ENCODE peak calls at places on chromosomes 4 and X, in four cellular contexts. E is HS-27A, G is anterior cingulate cortex, Q is NB4. I is an unnamed sample.

GRCh38 chr4:145076473-145076855 is 21.5 kb downstream of the ANAPC10 start:
- DNase-seq in G (no peak), Q (no peak), E (no peak), I (no peak)

GRCh38 chrX:40757058-40757457 is 21.7 kb upstream of the MED14 start:
- DNase-seq in E (no peak), G (no peak), Q (no peak), I (no peak)

GRCh38 chrX:34381241-34381640 is 249.1 kb upstream of the FAM47A start:
- DNase-seq in G (no peak), Q (no peak), E (no peak), I (no peak)

GRCh38 chrX:154436597-154437397 is at the start of gene GDI1:
- DNase-seq in G (peak; percentile 11), E (no peak), Q (peak; percentile 65), I (no peak)

GRCh38 chr4:169342159-169342865 is 71.6 kb upstream of the SH3RF1 start:
- DNase-seq in E (no peak), G (no peak), Q (no peak), I (no peak)

GRCh38 chr4:65014078-65014477 is 604.8 kb upstream of the TECRL start:
- DNase-seq in E (no peak), G (no peak), Q (no peak), I (no peak)

GRCh38 chrX:21490341-21490740 is 116.1 kb downstream of the CNKSR2 start:
- DNase-seq in Q (no peak), G (no peak), E (no peak), I (no peak)

GRCh38 chr4:37476256-37476655 is 209.9 kb downstream of the RELL1 start:
- DNase-seq in E (no peak), G (no peak), Q (no peak), I (no peak)

GRCh38 chr4:77913353-77913752 is 50.7 kb downstream of the MRPL1 start:
- DNase-seq in Q (no peak), E (no peak), G (no peak), I (no peak)

GRCh38 chrX:53316860-53317237 is 35.5 kb upstream of the IQSEC2 start:
- DNase-seq in E (no peak), G (no peak), Q (no peak), I (no peak)

GRCh38 chrX:68428431-68428830 is 4.9 kb downstream of the OPHN1 start:
- DNase-seq in G (no peak), E (no peak), Q (no peak), I (no peak)

GRCh38 chrX:153443476-153444332 is 2.2 kb downstream of the TREX2 start:
- DNase-seq in Q (no peak), E (no peak), G (no peak), I (no peak)

GRCh38 chrX:42615161-42615563 is 162.8 kb downstream of the PPP1R2C start:
- DNase-seq in Q (peak; percentile 15), E (no peak), G (no peak), I (no peak)